ENCODE peak calls at places on chromosomes 13 and 19, in four cellular contexts. One of them, this sample, is unnamed.

GRCh38 chr19:2149980-2150793 is 1.2 kb downstream of the AP3D1 start:
- DNase-seq in GM12878: no peak
- DNase-seq in K562: no peak
- DNase-seq in HepG2: no peak
- DNase-seq in this sample: no peak

GRCh38 chr13:101919541-101920306 is 467.2 kb downstream of the ITGBL1 start:
- DNase-seq in HepG2: no peak
- DNase-seq in K562: no peak
- DNase-seq in GM12878: no peak
- DNase-seq in this sample: no peak

GRCh38 chr13:62687727-62688126 is 1272.1 kb upstream of the PCDH20 start:
- DNase-seq in GM12878: no peak
- DNase-seq in K562: no peak
- DNase-seq in HepG2: no peak
- DNase-seq in this sample: no peak

GRCh38 chr19:38233740-38234251 is 9.8 kb upstream of the DPF1 start:
- DNase-seq in K562: peak
- DNase-seq in GM12878: no peak
- DNase-seq in HepG2: peak
- DNase-seq in this sample: peak

GRCh38 chr19:29121684-29122083 is 91.3 kb downstream of the UQCRFS1 start:
- DNase-seq in HepG2: no peak
- DNase-seq in GM12878: no peak
- DNase-seq in K562: peak
- DNase-seq in this sample: no peak

GRCh38 chr13:36763322-36763721 is 55.7 kb upstream of the RFXAP start:
- DNase-seq in HepG2: no peak
- DNase-seq in GM12878: no peak
- DNase-seq in K562: no peak
- DNase-seq in this sample: no peak

GRCh38 chr13:114077938-114078335 is 54.5 kb downstream of the RASA3 start:
- DNase-seq in K562: no peak
- DNase-seq in GM12878: no peak
- DNase-seq in HepG2: no peak
- DNase-seq in this sample: no peak

GRCh38 chr13:113856716-113857065 is 7.2 kb downstream of the GAS6 start:
- DNase-seq in K562: no peak
- DNase-seq in HepG2: peak
- DNase-seq in GM12878: no peak
- DNase-seq in this sample: no peak

GRCh38 chr19:29841559-29842367 is 30.0 kb downstream of the CCNE1 start:
- DNase-seq in HepG2: peak
- DNase-seq in GM12878: no peak
- DNase-seq in K562: peak
- DNase-seq in this sample: peak

GRCh38 chr13:44576396-44577235 is 486 bp upstream of the TSC22D1 start:
- DNase-seq in K562: peak
- DNase-seq in GM12878: no peak
- DNase-seq in HepG2: no peak
- DNase-seq in this sample: peak

GRCh38 chr13:44044544-44045178 is 165.0 kb downstream of the LACC1 start:
- DNase-seq in GM12878: no peak
- DNase-seq in K562: no peak
- DNase-seq in HepG2: no peak
- DNase-seq in this sample: no peak

GRCh38 chr13:51233117-51233826 is 11.1 kb downstream of the FAM124A start:
- DNase-seq in K562: no peak
- DNase-seq in GM12878: no peak
- DNase-seq in HepG2: no peak
- DNase-seq in this sample: no peak

GRCh38 chr13:51229141-51229540 is 6.9 kb downstream of the FAM124A start:
- DNase-seq in GM12878: no peak
- DNase-seq in K562: no peak
- DNase-seq in HepG2: no peak
- DNase-seq in this sample: no peak

GRCh38 chr13:51231456-51231855 is 9.3 kb downstream of the FAM124A start:
- DNase-seq in HepG2: no peak
- DNase-seq in GM12878: no peak
- DNase-seq in K562: no peak
- DNase-seq in this sample: no peak

GRCh38 chr13:51230473-51231105 is 8.4 kb downstream of the FAM124A start:
- DNase-seq in K562: no peak
- DNase-seq in GM12878: no peak
- DNase-seq in HepG2: no peak
- DNase-seq in this sample: no peak

DNA sequence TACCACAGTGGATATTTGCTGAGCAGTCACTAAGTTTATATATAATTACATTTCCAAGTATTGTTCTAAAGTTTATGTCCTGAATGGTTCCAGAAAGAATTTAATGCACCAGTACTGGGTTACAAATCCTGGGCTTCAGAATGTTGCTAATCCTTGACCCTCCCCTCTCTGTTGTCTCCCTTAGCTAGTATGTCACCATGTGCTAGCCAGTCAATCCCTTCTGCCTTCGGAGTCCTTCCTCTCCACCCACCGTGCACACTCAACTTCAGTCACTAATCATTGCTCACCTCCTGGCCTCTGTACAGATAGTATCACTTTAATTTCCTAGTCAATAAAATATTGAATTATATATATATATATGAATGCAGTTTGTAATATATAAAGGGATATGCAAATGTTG is 7.5 kb downstream of the FAM124A start:
- DNase-seq in GM12878: no peak
- DNase-seq in HepG2: no peak
- DNase-seq in K562: no peak
- DNase-seq in this sample: no peak
- TF ChIP-seq TARDBP in GM12878: no peak
- TF ChIP-seq TARDBP in HepG2: no peak
- TF ChIP-seq TARDBP in K562: no peak
- TF ChIP-seq TARDBP in this sample: no peak

GRCh38 chr13:27355894-27356293 is 68.5 kb upstream of the GTF3A start:
- DNase-seq in HepG2: no peak
- DNase-seq in K562: no peak
- DNase-seq in GM12878: no peak
- DNase-seq in this sample: no peak
- TF ChIP-seq TARDBP in HepG2: no peak
- TF ChIP-seq TARDBP in K562: no peak
- TF ChIP-seq TARDBP in GM12878: no peak
- TF ChIP-seq TARDBP in this sample: no peak

DNA sequence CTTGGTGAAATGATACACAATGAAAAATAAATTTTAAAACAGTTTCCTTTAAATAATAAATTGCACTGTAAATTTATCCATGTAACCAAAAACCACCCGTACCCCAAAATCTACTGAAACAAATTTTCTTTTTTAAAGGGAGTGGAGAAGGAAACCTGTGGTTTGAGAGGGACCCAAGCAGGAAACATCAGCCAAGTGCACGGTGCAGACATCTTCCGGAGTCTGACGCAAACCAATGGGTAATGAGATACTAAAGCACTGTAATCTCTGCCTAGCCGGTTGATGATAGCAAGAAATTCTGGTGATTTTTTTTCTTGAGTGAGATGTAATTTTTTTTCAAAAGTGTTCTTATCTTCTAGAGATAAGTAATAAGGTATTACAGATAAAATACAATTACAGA is 115.4 kb downstream of the ABCC4 start:
- DNase-seq in HepG2: no peak
- DNase-seq in GM12878: no peak
- DNase-seq in K562: no peak
- DNase-seq in this sample: no peak
- TF ChIP-seq TARDBP in HepG2: no peak
- TF ChIP-seq TARDBP in GM12878: no peak
- TF ChIP-seq TARDBP in K562: no peak
- TF ChIP-seq TARDBP in this sample: no peak

GRCh38 chr19:23512151-23512925 is 117.1 kb upstream of the ZNF91 start:
- DNase-seq in HepG2: no peak
- DNase-seq in GM12878: no peak
- DNase-seq in K562: peak
- DNase-seq in this sample: no peak

GRCh38 chr19:23515551-23515950 is 120.3 kb upstream of the ZNF91 start:
- DNase-seq in GM12878: no peak
- DNase-seq in K562: no peak
- DNase-seq in HepG2: no peak
- DNase-seq in this sample: no peak

GRCh38 chr19:23505738-23506137 is 110.5 kb upstream of the ZNF91 start:
- DNase-seq in K562: no peak
- DNase-seq in HepG2: no peak
- DNase-seq in GM12878: no peak
- DNase-seq in this sample: no peak

GRCh38 chr19:23507441-23507840 is 112.2 kb upstream of the ZNF91 start:
- DNase-seq in GM12878: no peak
- DNase-seq in HepG2: no peak
- DNase-seq in K562: no peak
- DNase-seq in this sample: no peak

DNA sequence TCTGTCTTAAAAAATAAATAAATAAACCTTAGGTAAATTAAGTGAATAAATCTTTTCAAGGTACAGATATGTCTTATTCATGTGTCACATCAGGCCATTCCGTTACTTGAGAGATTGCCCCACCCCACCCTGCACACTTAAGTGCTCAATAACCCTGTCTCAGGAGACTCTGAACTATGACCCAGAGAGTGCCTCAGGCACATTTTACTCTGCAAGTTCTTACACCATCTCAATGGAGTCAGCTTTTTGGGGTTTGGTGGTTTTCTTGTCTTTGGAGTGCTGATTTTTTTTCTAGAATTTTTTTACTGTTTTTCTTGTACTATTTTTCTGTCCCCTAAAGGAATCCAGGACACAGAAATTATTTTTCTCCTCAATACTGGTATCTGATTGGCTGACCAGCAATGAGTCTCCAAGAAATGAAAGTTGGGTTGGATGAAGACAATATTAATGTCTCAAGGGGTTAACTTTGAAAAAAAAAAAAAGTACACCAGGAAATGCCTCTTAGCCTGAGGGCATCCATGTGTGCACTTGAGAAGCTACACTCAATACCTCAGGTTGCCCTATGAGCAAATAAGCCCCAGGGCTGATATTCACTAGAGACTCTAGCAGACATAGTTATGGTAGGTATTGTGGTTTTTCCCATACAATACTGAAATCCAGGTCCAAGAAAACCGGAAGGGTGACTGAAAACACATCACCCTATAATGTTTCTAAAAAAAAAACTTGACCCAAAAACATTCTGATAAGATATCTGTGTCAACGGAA is 114.6 kb upstream of the ZNF91 start:
- DNase-seq in GM12878: no peak
- DNase-seq in HepG2: no peak
- DNase-seq in K562: no peak
- DNase-seq in this sample: no peak
- TF ChIP-seq TARDBP in GM12878: no peak
- TF ChIP-seq TARDBP in HepG2: no peak
- TF ChIP-seq TARDBP in K562: no peak
- TF ChIP-seq TARDBP in this sample: no peak

DNA sequence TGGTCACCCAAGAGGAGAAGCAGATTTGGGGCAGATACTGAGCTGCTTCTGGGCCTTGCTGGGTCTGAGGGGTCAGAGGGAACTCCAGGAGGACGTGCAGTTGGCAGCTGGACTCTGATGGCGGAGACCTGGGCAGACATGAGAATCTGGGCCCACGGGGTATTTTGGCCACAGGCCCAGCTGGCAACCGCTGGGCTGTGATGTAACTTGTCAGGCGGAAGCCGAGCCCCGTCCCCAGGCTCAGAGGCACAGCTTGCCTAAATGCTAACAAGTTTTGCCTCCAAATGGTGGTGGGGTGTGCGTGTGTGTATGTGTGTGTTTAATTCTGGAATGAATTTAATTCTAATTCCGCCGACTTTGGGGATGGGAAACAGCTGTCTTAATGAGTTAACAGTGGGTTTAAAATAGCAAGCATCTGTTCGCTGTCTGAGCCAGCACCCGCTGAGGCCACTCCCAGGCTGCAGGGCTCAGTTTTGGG is 11.6 kb downstream of the ZNRF4 start:
- DNase-seq in GM12878: no peak
- DNase-seq in HepG2: no peak
- DNase-seq in K562: no peak
- DNase-seq in this sample: no peak
- TF ChIP-seq TARDBP in GM12878: no peak
- TF ChIP-seq TARDBP in HepG2: no peak
- TF ChIP-seq TARDBP in K562: no peak
- TF ChIP-seq TARDBP in this sample: no peak

GRCh38 chr13:109971006-109971744 is 184.8 kb upstream of the IRS2 start:
- DNase-seq in HepG2: no peak
- DNase-seq in GM12878: no peak
- DNase-seq in K562: no peak
- DNase-seq in this sample: no peak
- TF ChIP-seq TARDBP in HepG2: no peak
- TF ChIP-seq TARDBP in GM12878: no peak
- TF ChIP-seq TARDBP in K562: no peak
- TF ChIP-seq TARDBP in this sample: no peak

GRCh38 chr13:75016225-75016624 is 465.7 kb downstream of the TBC1D4 start:
- DNase-seq in K562: no peak
- DNase-seq in GM12878: no peak
- DNase-seq in HepG2: no peak
- DNase-seq in this sample: no peak
- TF ChIP-seq TARDBP in K562: no peak
- TF ChIP-seq TARDBP in GM12878: no peak
- TF ChIP-seq TARDBP in HepG2: no peak
- TF ChIP-seq TARDBP in this sample: no peak

GRCh38 chr13:107778094-107778493 is 437.2 kb downstream of the LIG4 start:
- DNase-seq in GM12878: no peak
- DNase-seq in HepG2: no peak
- DNase-seq in K562: no peak
- DNase-seq in this sample: no peak
- TF ChIP-seq TARDBP in GM12878: no peak
- TF ChIP-seq TARDBP in HepG2: no peak
- TF ChIP-seq TARDBP in K562: no peak
- TF ChIP-seq TARDBP in this sample: no peak

GRCh38 chr13:41075034-41075433 is 13.7 kb downstream of the WBP4 start:
- DNase-seq in K562: peak
- DNase-seq in HepG2: no peak
- DNase-seq in GM12878: no peak
- DNase-seq in this sample: peak
- TF ChIP-seq TARDBP in K562: no peak
- TF ChIP-seq TARDBP in HepG2: no peak
- TF ChIP-seq TARDBP in GM12878: no peak
- TF ChIP-seq TARDBP in this sample: no peak

This sample was measured in HEK293T.